ENCODE peak calls at places on chromosomes 3 and 15, in six cellular contexts. P is A549, F is stomach, M is tibial nerve, Y is upper lobe of left lung, U is GM12878. L is an unnamed sample.

GRCh38 chr15:54580643-54581042 is 602.4 kb downstream of the UNC13C start:
- DNase-seq in P (no peak), F (no peak), M (no peak), Y (no peak), U (no peak), L (no peak)

GRCh38 chr3:40292637-40293036 is 16.9 kb upstream of the EIF1B start:
- DNase-seq in P (no peak), F (no peak), M (no peak), Y (no peak), U (no peak), L (no peak)

GRCh38 chr3:35137612-35138011 is 501.7 kb upstream of the ARPP21 start:
- DNase-seq in P (no peak), F (no peak), M (no peak), Y (no peak), U (no peak), L (no peak)

GRCh38 chr3:82044918-82045715 is 283.7 kb upstream of the GBE1 start:
- DNase-seq in P (no peak), F (no peak), M (no peak), Y (no peak), U (no peak), L (no peak)

GRCh38 chr3:186953011-186953487 is 22.7 kb downstream of the ST6GAL1 start:
- DNase-seq in P (no peak), F (no peak), M (no peak), Y (no peak), U (no peak), L (no peak)

GRCh38 chr3:135637033-135637432 is 328.5 kb upstream of the PPP2R3A start:
- DNase-seq in P (no peak), F (no peak), M (no peak), Y (no peak), U (no peak), L (no peak)

GRCh38 chr3:143482106-143483088 is 362.8 kb downstream of the CHST2 start:
- DNase-seq in P (no peak), F (peak), M (no peak), Y (peak), U (no peak), L (no peak)

GRCh38 chr15:26620528-26620927 is 152.3 kb downstream of the GABRB3 start:
- DNase-seq in P (no peak), F (no peak), M (no peak), Y (no peak), U (no peak), L (no peak)

GRCh38 chr15:70235347-70235746 is 137.6 kb upstream of the TLE3 start:
- DNase-seq in P (no peak), F (no peak), M (no peak), Y (no peak), U (no peak), L (no peak)

GRCh38 chr3:128167973-128168674 is 14.8 kb downstream of the EEFSEC start:
- DNase-seq in P (no peak), F (no peak), M (no peak), Y (no peak), U (no peak), L (no peak)

GRCh38 chr15:67048281-67049279 is 16.8 kb upstream of the SMAD3 start:
- DNase-seq in P (peak), F (peak), M (no peak), Y (peak), U (no peak), L (no peak)

GRCh38 chr3:3902156-3902555 is 102.9 kb downstream of the LRRN1 start:
- DNase-seq in P (no peak), F (no peak), M (no peak), Y (no peak), U (no peak), L (no peak)

GRCh38 chr3:42771271-42771670 is 1.8 kb downstream of the CCDC13 start:
- DNase-seq in P (no peak), F (no peak), M (no peak), Y (no peak), U (no peak), L (no peak)

GRCh38 chr3:87076951-87077350 is 86.0 kb upstream of the VGLL3 start:
- DNase-seq in P (peak), F (no peak), M (no peak), Y (no peak), U (no peak), L (no peak)
- TF ChIP-seq EP300 in P (no peak), F (no peak), M (no peak), Y (no peak), U (no peak), L (no peak)

GRCh38 chr15:39365161-39365560 is 215.7 kb upstream of the THBS1 start:
- DNase-seq in P (no peak), F (no peak), M (no peak), Y (no peak), U (no peak), L (no peak)
- TF ChIP-seq CTCF in P (no peak), F (no peak), M (no peak), Y (no peak), U (no peak), L (no peak)

GRCh38 chr3:193190387-193190786 is 50.6 kb upstream of the PLAAT1 start:
- DNase-seq in P (peak), F (no peak), M (peak), Y (peak), U (no peak), L (no peak)

GRCh38 chr3:193196746-193197145 is 44.3 kb upstream of the PLAAT1 start:
- DNase-seq in P (no peak), F (no peak), M (no peak), Y (no peak), U (no peak), L (no peak)

GRCh38 chr3:193194417-193194816 is 46.6 kb upstream of the PLAAT1 start:
- DNase-seq in P (no peak), F (no peak), M (no peak), Y (no peak), U (no peak), L (no peak)
- TF ChIP-seq EP300 in P (no peak), F (no peak), M (no peak), Y (no peak), U (no peak), L (no peak)

GRCh38 chr3:72665701-72666443 is 182.4 kb downstream of the SHQ1 start:
- DNase-seq in P (peak), F (peak), M (peak), Y (peak), U (no peak), L (no peak)
- TF ChIP-seq CTCF in P (peak), F (no peak), M (peak), Y (peak), U (peak), L (no peak)

DNA sequence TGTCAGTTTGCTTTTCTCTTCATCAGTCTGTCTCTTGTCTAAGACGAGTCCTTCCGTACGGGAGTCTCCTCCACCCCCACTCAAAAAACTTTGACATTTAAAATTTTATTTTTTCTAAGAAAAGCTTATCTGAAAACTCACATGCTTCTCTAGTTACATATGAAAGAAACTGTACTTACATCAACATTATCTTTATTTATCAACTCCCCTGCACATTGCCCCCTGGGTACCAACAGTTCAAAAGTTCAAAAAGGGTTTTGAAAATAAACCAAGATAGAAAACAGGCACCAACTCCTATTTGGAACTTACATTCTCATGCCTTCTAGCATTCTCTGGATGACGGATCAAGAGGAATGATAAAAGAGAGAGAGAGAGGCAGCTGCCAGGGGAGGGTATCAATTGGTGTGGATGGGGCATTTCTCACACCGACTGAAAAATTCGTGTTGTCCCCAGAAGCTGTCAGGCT is 182.5 kb downstream of the FOXP1 start:
- DNase-seq in P (no peak), F (no peak), M (no peak), Y (no peak), U (no peak), L (no peak)
- TF ChIP-seq EP300 in P (no peak), F (no peak), M (no peak), Y (no peak), U (no peak), L (no peak)

DNA sequence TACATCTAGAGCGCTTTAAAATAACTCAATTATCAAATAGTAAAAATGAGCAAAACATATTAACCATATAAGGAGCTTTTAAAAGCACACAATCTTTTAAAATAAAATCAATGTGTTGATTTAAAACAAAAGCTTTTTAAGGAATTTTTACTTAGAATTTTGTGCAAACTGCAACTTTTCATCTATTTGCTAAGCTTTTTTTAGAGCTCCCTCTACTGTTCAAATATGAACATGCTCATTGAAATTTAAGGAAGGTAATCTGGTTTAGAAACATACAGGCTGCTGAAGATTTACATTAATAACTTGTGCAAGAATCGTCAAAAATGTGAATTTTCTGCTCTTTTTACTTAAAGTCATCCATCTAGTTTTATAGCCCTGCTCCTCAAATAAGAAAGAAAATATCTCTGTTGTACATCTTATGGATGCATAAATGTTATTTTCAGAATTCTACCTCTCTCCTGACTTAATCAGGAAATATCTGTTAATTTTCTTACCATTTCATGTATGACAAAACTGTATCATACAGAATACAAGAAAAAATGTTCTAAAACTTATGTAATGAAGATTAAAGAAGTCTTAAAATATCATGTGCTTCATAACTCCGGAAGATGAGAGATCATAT is 469.4 kb upstream of the ROBO2 start:
- DNase-seq in P (peak), F (no peak), M (no peak), Y (no peak), U (no peak), L (no peak)
- TF ChIP-seq CTCF in P (peak), F (no peak), M (no peak), Y (no peak), U (peak), L (no peak)

DNA sequence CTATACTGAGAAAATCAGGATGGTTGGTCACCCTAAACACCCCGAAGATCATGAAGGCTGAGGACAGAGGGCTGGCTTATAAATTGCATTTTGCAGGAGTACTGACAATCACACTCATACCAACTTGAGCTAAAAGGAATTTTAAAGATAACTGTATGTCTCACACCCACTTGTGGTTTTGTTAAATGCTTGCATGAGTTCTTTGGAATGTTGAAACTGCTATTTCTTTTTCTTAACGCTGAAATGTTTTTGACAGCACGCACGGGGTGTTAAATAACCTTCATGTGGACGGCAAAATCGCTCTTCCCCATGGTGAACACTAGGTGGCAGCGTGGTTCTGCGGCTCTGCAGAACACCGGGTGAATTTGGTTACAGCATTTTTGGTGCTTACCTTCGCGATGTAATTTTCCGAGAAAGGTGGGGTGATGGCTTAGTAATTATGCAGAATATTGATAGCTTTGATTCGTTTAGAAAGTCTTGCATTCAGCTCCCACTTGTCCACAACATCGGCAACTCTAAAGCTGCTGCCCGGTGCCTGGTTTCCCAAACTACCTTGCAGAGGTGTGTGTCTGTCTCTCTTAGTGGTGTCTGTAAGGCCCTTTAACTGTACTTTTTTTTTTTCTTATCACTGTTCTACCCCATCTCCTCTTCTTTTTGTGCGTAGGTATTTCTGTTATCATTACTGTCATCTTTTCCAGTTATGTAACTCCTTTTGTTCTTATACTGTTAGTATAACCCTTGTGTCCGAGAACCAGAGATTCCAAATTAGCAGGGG is 51.7 kb downstream of the ARNT2 start:
- DNase-seq in P (peak), F (peak), M (peak), Y (peak), U (peak), L (peak)
- TF ChIP-seq EP300 in P (no peak), F (no peak), M (peak), Y (no peak), U (no peak), L (no peak)